ENCODE peak calls at places on chromosomes 2 and 18, in six cellular contexts. F is NCI-H774; T is stimulated activated CD4-positive, alpha-beta T cell treated with anti-CD3 and anti-CD28 coated beads, Interleukin-1b, Interleukin-23, amount 100 ng/mL, for 24 hours; U is spleen; O is RWPE1; S is sciatic nerve. L is an unnamed sample.

GRCh38 chr18:51135795-51136194 is 61.7 kb downstream of the MEX3C start:
- DNase-seq in T (no peak), S (no peak), O (no peak), F (no peak), U (no peak), L (no peak)

GRCh38 chr2:161416633-161417427 is 733 bp downstream of the TBR1 start:
- DNase-seq in F (no peak), O (no peak), T (no peak), S (peak), U (no peak), L (no peak)

GRCh38 chr2:43810888-43811287 is 27.8 kb downstream of the ABCG5 start:
- DNase-seq in T (no peak), F (no peak), S (no peak), U (no peak), O (no peak), L (no peak)

GRCh38 chr2:86772626-86773025 is 18.1 kb downstream of the CD8A start:
- DNase-seq in F (no peak), T (no peak), O (no peak), S (no peak), U (no peak), L (no peak)

GRCh38 chr18:57425096-57425495 is 10.1 kb upstream of the ONECUT2 start:
- DNase-seq in F (no peak), S (no peak), O (no peak), T (no peak), U (no peak), L (no peak)

GRCh38 chr2:42601076-42601475 is 32.6 kb downstream of the MTA3 start:
- DNase-seq in O (no peak), S (no peak), U (no peak), T (no peak), F (no peak), L (no peak)

GRCh38 chr2:218691234-218691633 is 19.3 kb downstream of the STK36 start:
- DNase-seq in O (no peak), S (no peak), F (no peak), U (no peak), T (no peak), L (no peak)

GRCh38 chr2:108407864-108408729 is 30.3 kb downstream of the SULT1C4 start:
- DNase-seq in O (no peak), S (no peak), U (no peak), F (no peak), T (no peak), L (no peak)

GRCh38 chr2:180367831-180368230 is 360.7 kb upstream of the CWC22 start:
- DNase-seq in O (peak), F (peak), S (no peak), T (no peak), U (no peak), L (no peak)

GRCh38 chr2:179393481-179393880 is 128.8 kb upstream of the SESTD1 start:
- DNase-seq in U (no peak), T (no peak), F (no peak), S (no peak), O (no peak), L (no peak)

GRCh38 chr2:15984367-15985255 is 44.3 kb downstream of the MYCN start:
- DNase-seq in O (no peak), S (no peak), U (no peak), T (no peak), F (no peak), L (no peak)

GRCh38 chr2:80689106-80689505 is 384.6 kb upstream of the LRRTM1 start:
- DNase-seq in T (no peak), F (no peak), U (no peak), S (no peak), O (no peak), L (no peak)

GRCh38 chr2:214104219-214104618 is 306.6 kb upstream of the VWC2L start:
- DNase-seq in S (no peak), F (peak), O (no peak), U (no peak), T (no peak), L (no peak)

GRCh38 chr2:239625913-239626734 is 225.3 kb upstream of the HDAC4 start:
- DNase-seq in O (no peak), T (no peak), U (no peak), F (no peak), S (no peak), L (no peak)

GRCh38 chr2:95311821-95312542 is 14.8 kb downstream of the KCNIP3 start:
- DNase-seq in O (no peak), T (no peak), S (no peak), F (no peak), U (no peak), L (peak)

GRCh38 chr2:138794734-138795133 is 14.5 kb upstream of the NXPH2 start:
- DNase-seq in T (no peak), O (no peak), F (no peak), U (no peak), S (no peak), L (no peak)

L was measured in kidney.